ENCODE peak calls at places on chromosomes 16 and 17, in eight cellular contexts. K, S, B, H, Z, N, D and M are unnamed samples.

GRCh38 chr17:82896071-82897000 is 56.5 kb upstream of the ZNF750 start:
- DNase-seq in K (peak; percentile 16), S (no peak), B (no peak), H (no peak), Z (no peak), N (no peak), D (no peak), M (no peak)

GRCh38 chr17:82754297-82755208 is 2.7 kb downstream of the TBCD start:
- DNase-seq in K (peak; percentile 24), S (no peak), B (peak; percentile 67), H (peak; percentile 86), Z (peak; percentile 30), N (no peak), D (no peak), M (no peak)

GRCh38 chr16:67538666-67539101 is 10.1 kb downstream of the RIPOR1 start:
- DNase-seq in K (no peak), S (peak; percentile 37), B (peak; percentile 20), H (peak; percentile 74), Z (peak; percentile 71), N (no peak), D (no peak), M (no peak)

GRCh38 chr16:7167651-7168050 is 165.0 kb upstream of the RBFOX1 start:
- DNase-seq in K (no peak), S (no peak), B (no peak), H (no peak), Z (no peak), N (no peak), D (no peak), M (no peak)

GRCh38 chr16:83891742-83892141 is 7.2 kb upstream of the MLYCD start:
- DNase-seq in K (no peak), S (no peak), B (no peak), H (peak; percentile 42), Z (peak; percentile 12), N (no peak), D (no peak), M (no peak)

GRCh38 chr17:83192161-83192788 is 112.9 kb downstream of the METRNL start:
- DNase-seq in K (peak; percentile 51), S (no peak), B (no peak), H (no peak), Z (no peak), N (no peak), D (no peak), M (no peak)

GRCh38 chr17:40530988-40531971 is 29.9 kb upstream of the TNS4 start:
- DNase-seq in K (no peak), S (no peak), B (no peak), H (peak; percentile 61), Z (no peak), N (no peak), D (no peak), M (peak; percentile 62)

GRCh38 chr16:89270666-89271345 is 53.3 kb downstream of the ZNF778 start:
- DNase-seq in K (no peak), S (no peak), B (no peak), H (peak; percentile 50), Z (no peak), N (no peak), D (no peak), M (no peak)

GRCh38 chr16:4101421-4102275 is 14.6 kb downstream of the ADCY9 start:
- DNase-seq in K (peak; percentile 5), S (peak; percentile 44), B (no peak), H (no peak), Z (no peak), N (no peak), D (no peak), M (no peak)

GRCh38 chr17:32441886-32442285 is 2.4 kb upstream of the PSMD11 start:
- DNase-seq in K (no peak), S (no peak), B (no peak), H (no peak), Z (no peak), N (no peak), D (no peak), M (no peak)

GRCh38 chr16:3952342-3953131 is 72.0 kb upstream of the CREBBP start:
- DNase-seq in K (no peak), S (no peak), B (peak; percentile 53), H (peak; percentile 75), Z (peak; percentile 9), N (no peak), D (no peak), M (no peak)

GRCh38 chr17:29698837-29699236 is 76.1 kb upstream of the CORO6 start:
- DNase-seq in K (no peak), S (no peak), B (no peak), H (no peak), Z (no peak), N (no peak), D (no peak), M (no peak)

GRCh38 chr16:19879241-19879792 is 5.3 kb downstream of the GPRC5B start:
- DNase-seq in K (no peak), S (no peak), B (peak; percentile 60), H (peak; percentile 79), Z (peak; percentile 50), N (peak; percentile 82), D (no peak), M (no peak)

GRCh38 chr16:85428168-85428898 is 184.8 kb upstream of the GSE1 start:
- DNase-seq in K (peak; percentile 67), S (peak; percentile 72), B (peak; percentile 60), H (peak; percentile 74), Z (peak; percentile 38), N (no peak), D (no peak), M (peak; percentile 89)

GRCh38 chr17:10735251-10735650 is 5.4 kb upstream of the TMEM220 start:
- DNase-seq in K (no peak), S (no peak), B (no peak), H (peak; percentile 13), Z (no peak), N (no peak), D (no peak), M (no peak)

GRCh38 chr17:70677783-70678647 is 508.7 kb downstream of the KCNJ2 start:
- DNase-seq in K (no peak), S (no peak), B (peak; percentile 33), H (peak; percentile 75), Z (peak; percentile 47), N (no peak), D (no peak), M (no peak)

GRCh38 chr16:15653227-15653626 is 3.2 kb downstream of the NDE1 start:
- DNase-seq in K (no peak), S (no peak), B (no peak), H (no peak), Z (peak; percentile 86), N (no peak), D (no peak), M (no peak)

GRCh38 chr17:11608396-11608795 is 10.1 kb downstream of the DNAH9 start:
- DNase-seq in K (no peak), S (peak; percentile 30), B (no peak), H (no peak), Z (peak; percentile 1), N (peak; percentile 90), D (no peak), M (no peak)

GRCh38 chr16:21645261-21645721 is 7.1 kb downstream of the IGSF6 start:
- DNase-seq in K (no peak), S (no peak), B (no peak), H (peak; percentile 10), Z (peak; percentile 67), N (no peak), D (no peak), M (peak; percentile 64)

GRCh38 chr16:69187891-69188451 is 1.0 kb downstream of the SNTB2 start:
- DNase-seq in K (peak; percentile 61), S (peak; percentile 43), B (no peak), H (peak; percentile 73), Z (no peak), N (peak; percentile 48), D (no peak), M (peak; percentile 55)

GRCh38 chr16:79509221-79509631 is 91.3 kb downstream of the MAF start:
- DNase-seq in K (no peak), S (peak; percentile 86), B (peak; percentile 24), H (peak; percentile 46), Z (no peak), N (no peak), D (no peak), M (no peak)

DNA sequence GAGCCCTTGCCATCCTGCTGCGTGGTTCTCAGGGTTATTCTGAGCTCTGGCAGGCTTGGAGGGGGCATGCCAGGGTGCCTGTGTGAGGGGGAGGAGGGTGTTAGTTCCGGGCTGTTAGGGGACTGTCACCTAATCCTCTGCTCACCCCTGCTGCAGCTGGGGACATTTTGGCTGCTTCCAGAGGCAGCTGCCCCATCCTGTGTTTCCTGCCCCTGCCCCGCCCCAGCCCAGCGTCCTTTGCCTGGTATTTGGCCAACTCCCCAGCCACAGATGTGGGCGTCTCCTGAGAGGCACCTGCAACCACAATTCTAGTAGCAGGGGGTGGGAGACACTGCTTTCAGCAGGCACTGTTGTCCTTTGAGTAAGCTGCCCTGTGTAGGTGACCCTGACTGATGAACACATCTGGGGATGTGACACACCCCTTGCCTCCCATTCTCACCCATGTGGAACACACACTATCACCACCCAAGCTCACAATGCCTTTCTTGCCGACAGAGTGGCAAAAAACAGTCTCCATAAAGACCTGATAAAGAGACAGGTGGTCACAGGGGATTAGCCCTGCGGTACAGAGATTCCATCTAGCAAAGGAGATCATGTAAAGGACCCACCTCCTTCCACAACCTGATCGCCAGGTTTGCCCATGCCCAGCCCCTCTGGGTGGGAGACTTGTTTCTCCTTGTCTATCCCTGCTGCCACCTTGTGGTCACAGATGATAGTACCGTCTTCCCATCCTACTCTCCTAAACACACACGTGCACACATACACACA is at the start of gene CHRNE:
- DNase-seq in K (peak; percentile 71), S (peak; percentile 88), B (peak; percentile 87), H (peak; percentile 97), Z (peak; percentile 90), N (peak; percentile 92), D (no peak), M (no peak)
- TF ChIP-seq CTCF in K (peak; percentile 72), S (no peak), B (peak; percentile 75), H (peak; percentile 86), Z (peak; percentile 81), N (peak; percentile 70), D (peak; percentile 83), M (peak; percentile 69)

GRCh38 chr16:57914244-57915173 is 56.4 kb downstream of the CNGB1 start:
- DNase-seq in K (no peak), S (no peak), B (no peak), H (no peak), Z (no peak), N (no peak), D (no peak), M (no peak)
- TF ChIP-seq CTCF in K (no peak), S (no peak), B (no peak), H (no peak), Z (no peak), N (no peak), D (no peak), M (no peak)

GRCh38 chr17:42405963-42406495 is 17.0 kb downstream of the CAVIN1 start:
- DNase-seq in K (peak; percentile 90), S (peak; percentile 90), B (peak; percentile 83), H (peak; percentile 98), Z (peak; percentile 74), N (peak; percentile 84), D (no peak), M (peak; percentile 87)
- TF ChIP-seq CTCF in K (peak; percentile 88), S (no peak), B (peak; percentile 91), H (peak; percentile 93), Z (peak; percentile 89), N (peak; percentile 89), D (peak; percentile 94), M (peak; percentile 94)

GRCh38 chr17:64017381-64017980 is 3.0 kb downstream of the ICAM2 start:
- DNase-seq in K (no peak), S (no peak), B (no peak), H (no peak), Z (no peak), N (no peak), D (no peak), M (no peak)
- TF ChIP-seq CTCF in K (peak; percentile 5), S (no peak), B (peak; percentile 36), H (peak; percentile 68), Z (no peak), N (no peak), D (peak; percentile 35), M (no peak)